ENCODE peak calls at places on chromosomes 12 and 14, in ten cellular contexts. H, N, E, L, S, V, X, F, Y and C are unnamed samples.

GRCh38 chr12:87687362-87687761 is 341.8 kb downstream of the C12orf50 start:
- DNase-seq in F (no peak), H (no peak), L (no peak), X (no peak), Y (no peak), N (peak), V (peak), E (no peak), S (peak), C (no peak)

GRCh38 chr14:68502196-68502595 is 290.7 kb downstream of the ZFP36L1 start:
- DNase-seq in Y (no peak), N (no peak), V (no peak), S (no peak), E (no peak), X (no peak), L (no peak), F (no peak), H (no peak), C (no peak)

GRCh38 chr12:31035226-31035625 is 38.4 kb upstream of the DDX11 start:
- DNase-seq in V (no peak), E (no peak), F (no peak), X (no peak), N (no peak), Y (no peak), H (no peak), L (no peak), S (no peak), C (no peak)

GRCh38 chr12:56084958-56085543 is 5.1 kb downstream of the ERBB3 start:
- DNase-seq in H (no peak), L (no peak), V (peak), N (peak), F (no peak), X (no peak), S (no peak), Y (no peak), E (no peak), C (peak)

GRCh38 chr14:69886843-69887242 is 7.6 kb downstream of the SMOC1 start:
- DNase-seq in H (no peak), X (no peak), S (peak), Y (peak), F (no peak), E (no peak), V (no peak), N (no peak), L (no peak), C (no peak)

GRCh38 chr14:34331728-34332623 is 130.1 kb downstream of the SPTSSA start:
- DNase-seq in H (peak), Y (no peak), N (peak), E (peak), L (no peak), V (peak), S (peak), F (peak), X (peak), C (peak)

GRCh38 chr12:117470804-117471203 is 109.4 kb upstream of the NOS1 start:
- DNase-seq in V (no peak), Y (no peak), E (no peak), N (no peak), X (no peak), S (no peak), L (no peak), F (no peak), H (no peak), C (no peak)

GRCh38 chr14:103085106-103086091 is 1.4 kb downstream of the LBHD2 start:
- DNase-seq in S (no peak), Y (no peak), L (no peak), F (no peak), E (no peak), N (no peak), X (no peak), V (no peak), H (peak), C (no peak)

GRCh38 chr12:42574879-42575278 is 14.7 kb downstream of the PRICKLE1 start:
- DNase-seq in X (no peak), L (no peak), H (no peak), E (no peak), V (no peak), F (no peak), Y (no peak), N (no peak), S (no peak), C (no peak)

GRCh38 chr12:121227294-121227693 is 17.4 kb downstream of the P2RX4 start:
- DNase-seq in H (no peak), V (no peak), N (peak), S (no peak), X (no peak), E (no peak), Y (no peak), F (no peak), L (no peak), C (peak)

GRCh38 chr12:84408936-84409335 is 503.7 kb downstream of the SLC6A15 start:
- DNase-seq in N (no peak), F (no peak), V (no peak), H (no peak), S (no peak), X (no peak), L (no peak), E (no peak), Y (no peak), C (no peak)

GRCh38 chr14:95267306-95267705 is 52.4 kb downstream of the CLMN start:
- DNase-seq in L (no peak), S (no peak), V (no peak), F (no peak), N (no peak), Y (no peak), H (no peak), X (no peak), E (no peak), C (no peak)

GRCh38 chr12:108642899-108643654 is 9.4 kb upstream of the SELPLG start:
- DNase-seq in H (no peak), V (no peak), Y (no peak), F (no peak), N (no peak), E (no peak), L (no peak), X (no peak), S (no peak), C (no peak)

GRCh38 chr12:91326043-91327027 is 143.7 kb upstream of the DCN start:
- DNase-seq in Y (no peak), N (no peak), H (peak), X (peak), V (peak), F (peak), S (peak), E (no peak), L (peak), C (peak)

GRCh38 chr12:114976959-114977358 is 293.0 kb upstream of the TBX3 start:
- DNase-seq in L (no peak), X (no peak), V (no peak), S (peak), Y (no peak), N (no peak), H (no peak), F (no peak), E (no peak), C (no peak)

GRCh38 chr14:30243805-30244204 is 315.2 kb upstream of the G2E3 start:
- DNase-seq in N (no peak), V (no peak), H (no peak), S (peak), X (no peak), F (no peak), E (no peak), Y (no peak), L (no peak), C (no peak)

GRCh38 chr12:75259170-75259569 is 49.5 kb upstream of the KCNC2 start:
- DNase-seq in X (no peak), L (no peak), V (no peak), E (no peak), H (no peak), N (no peak), S (no peak), F (no peak), Y (no peak), C (no peak)

GRCh38 chr12:115353467-115353866 is 669.5 kb upstream of the TBX3 start:
- DNase-seq in H (no peak), E (no peak), V (no peak), X (no peak), S (no peak), Y (no peak), F (no peak), N (no peak), L (no peak), C (no peak)

GRCh38 chr14:59360923-59361794 is 104.0 kb downstream of the GPR135 start:
- DNase-seq in E (no peak), F (peak), X (peak), N (peak), H (peak), V (peak), Y (no peak), L (peak), S (peak), C (peak)

GRCh38 chr12:49428652-49429549 is 61.6 kb downstream of the SPATS2 start:
- DNase-seq in L (no peak), F (no peak), V (no peak), N (no peak), E (peak), Y (no peak), S (peak), X (no peak), H (no peak), C (no peak)

GRCh38 chr12:11649413-11650278 is at the start of gene ETV6:
- DNase-seq in L (peak), F (peak), E (peak), S (peak), V (peak), H (peak), N (peak), X (peak), Y (no peak), C (peak)

GRCh38 chr14:64465856-64466554 is 706 bp downstream of the AKAP5 start:
- DNase-seq in E (no peak), H (peak), F (no peak), N (no peak), L (no peak), Y (no peak), S (peak), V (peak), X (peak), C (no peak)

GRCh38 chr14:28467611-28468010 is 299.0 kb upstream of the FOXG1 start:
- DNase-seq in F (no peak), E (no peak), Y (no peak), V (no peak), N (no peak), S (no peak), H (no peak), X (no peak), L (no peak), C (no peak)

GRCh38 chr12:111157486-111157885 is 211.4 kb downstream of the PHETA1 start:
- DNase-seq in S (no peak), L (no peak), V (no peak), F (no peak), Y (no peak), N (no peak), X (no peak), E (no peak), H (no peak), C (no peak)

GRCh38 chr12:104370989-104371870 is 67.7 kb downstream of the EID3 start:
- DNase-seq in X (no peak), F (no peak), H (no peak), L (no peak), V (no peak), N (no peak), S (peak), E (no peak), Y (no peak), C (no peak)

GRCh38 chr14:65336191-65336591 is 76.3 kb upstream of the FUT8 start:
- DNase-seq in Y (no peak), S (peak), F (no peak), N (no peak), V (no peak), L (no peak), H (no peak), E (no peak), X (no peak), C (no peak)

GRCh38 chr12:62268956-62269355 is 8.8 kb downstream of the USP15 start:
- DNase-seq in X (no peak), S (peak), N (no peak), F (no peak), E (no peak), H (no peak), V (no peak), L (no peak), Y (no peak), C (no peak)

GRCh38 chr12:62267490-62267889 is 7.3 kb downstream of the USP15 start:
- DNase-seq in H (no peak), L (no peak), S (no peak), V (no peak), N (no peak), Y (no peak), F (no peak), X (no peak), E (no peak), C (no peak)

GRCh38 chr12:62270384-62270783 is 10.2 kb downstream of the USP15 start:
- DNase-seq in X (no peak), E (no peak), Y (no peak), F (no peak), N (no peak), S (no peak), H (no peak), V (no peak), L (no peak), C (no peak)

GRCh38 chr12:62270872-62271271 is 10.7 kb downstream of the USP15 start:
- DNase-seq in N (no peak), X (no peak), H (no peak), S (no peak), F (no peak), Y (no peak), E (no peak), V (no peak), L (no peak), C (no peak)

DNA sequence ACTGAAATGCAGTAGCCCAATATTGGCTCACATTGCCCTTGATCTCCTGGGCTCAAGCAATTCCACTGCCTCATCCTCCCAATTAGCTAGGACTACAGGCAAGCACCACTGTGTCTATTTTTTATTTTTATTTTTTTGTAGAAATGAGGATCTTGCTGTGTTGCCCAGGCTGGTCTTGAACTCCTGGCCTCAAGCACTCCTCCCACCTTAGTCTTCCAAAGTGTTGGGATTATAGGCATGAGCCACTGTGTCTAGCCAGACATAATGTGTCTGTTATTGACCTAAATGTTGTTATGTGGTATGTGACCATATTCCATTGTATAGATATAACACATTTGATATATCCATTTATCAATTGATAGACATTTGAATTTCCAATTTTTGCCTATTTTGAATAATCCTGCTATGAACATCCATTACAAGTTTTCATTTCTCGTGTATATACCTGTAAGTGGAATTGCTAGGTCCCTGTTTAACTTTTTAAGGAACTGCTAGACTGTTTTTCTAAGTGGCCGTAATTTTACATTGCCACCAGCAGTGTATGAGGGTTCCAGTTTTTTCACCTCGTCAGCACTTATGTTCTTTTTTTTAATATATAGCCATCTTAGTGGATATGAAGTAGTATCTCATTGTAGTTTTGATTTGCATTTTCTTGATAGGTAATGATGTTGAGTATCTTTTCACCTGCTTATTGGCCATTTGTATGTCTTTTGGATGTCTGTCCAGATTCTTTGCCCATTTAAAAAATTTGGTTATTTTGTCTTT is 9.4 kb downstream of the USP15 start:
- DNase-seq in V (no peak), F (no peak), L (no peak), H (no peak), S (no peak), X (no peak), N (no peak), E (no peak), Y (no peak), C (no peak)
- H3K27ac ChIP-seq in V (no peak), F (no peak), L (no peak), H (no peak), S (no peak), X (no peak), N (no peak), E (no peak), Y (no peak), C (no peak)

GRCh38 chr12:1929985-1930815 is 11.7 kb upstream of the CACNA2D4 start:
- DNase-seq in F (no peak), L (peak), N (no peak), H (no peak), E (no peak), S (no peak), Y (no peak), V (no peak), X (no peak), C (peak)

GRCh38 chr12:1927751-1928351 is 9.4 kb upstream of the CACNA2D4 start:
- DNase-seq in N (peak), E (no peak), S (no peak), F (no peak), H (peak), V (no peak), L (peak), X (no peak), Y (peak), C (peak)

GRCh38 chr12:1927051-1927680 is 8.7 kb upstream of the CACNA2D4 start:
- DNase-seq in L (peak), S (no peak), E (no peak), Y (peak), N (no peak), F (no peak), H (no peak), V (no peak), X (no peak), C (peak)

GRCh38 chr12:1929241-1929984 is 11.0 kb upstream of the CACNA2D4 start:
- DNase-seq in V (no peak), S (no peak), E (no peak), F (no peak), Y (peak), X (no peak), L (no peak), H (no peak), N (peak), C (peak)

GRCh38 chr12:1928439-1929121 is 10.1 kb upstream of the CACNA2D4 start:
- DNase-seq in V (no peak), S (no peak), H (no peak), L (peak), F (no peak), E (no peak), Y (peak), N (peak), X (no peak), C (peak)
- TF ChIP-seq POLR2A in V (no peak), S (no peak), H (no peak), L (no peak), F (no peak), E (no peak), Y (no peak), N (no peak), X (no peak), C (no peak)

DNA sequence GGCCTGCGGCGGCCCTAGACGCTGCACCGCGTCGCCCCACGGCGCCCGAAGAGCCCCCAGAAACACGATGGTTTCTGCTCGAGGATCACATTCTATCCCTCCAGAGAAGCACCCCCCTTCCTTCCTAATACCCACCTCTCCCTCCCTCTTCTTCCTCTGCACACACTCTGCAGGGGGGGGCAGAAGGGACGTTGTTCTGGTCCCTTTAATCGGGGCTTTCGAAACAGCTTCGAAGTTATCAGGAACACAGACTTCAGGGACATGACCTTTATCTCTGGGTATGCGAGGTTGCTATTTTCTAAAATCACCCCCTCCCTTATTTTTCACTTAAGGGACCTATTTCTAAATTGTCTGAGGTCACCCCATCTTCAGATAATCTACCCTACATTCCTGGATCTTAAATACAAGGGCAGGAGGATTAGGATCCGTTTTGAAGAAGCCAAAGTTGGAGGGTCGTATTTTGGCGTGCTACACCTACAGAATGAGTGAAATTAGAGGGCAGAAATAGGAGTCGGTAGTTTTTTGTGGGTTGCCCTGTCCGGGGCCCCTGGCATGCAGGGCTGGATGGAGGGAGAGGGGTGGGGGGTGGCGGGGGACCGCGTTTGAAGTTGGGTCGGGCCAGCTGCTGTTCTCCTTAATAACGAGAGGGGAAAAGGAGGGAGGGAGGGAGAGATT is 449 bp upstream of the CCND2 start:
- DNase-seq in H (no peak), X (no peak), N (no peak), V (peak), Y (no peak), E (no peak), F (no peak), S (no peak), L (no peak), C (no peak)
- H3K4me3 ChIP-seq in H (peak), X (peak), N (no peak), V (no peak), Y (peak), E (peak), F (peak), S (no peak), L (peak), C (peak)

GRCh38 chr14:75645051-75645450 is 15.6 kb downstream of the ERG28 start:
- DNase-seq in S (no peak), Y (no peak), F (no peak), E (no peak), H (no peak), L (no peak), N (peak), X (no peak), V (no peak), C (no peak)
- H3K27ac ChIP-seq in S (no peak), Y (no peak), F (peak), E (no peak), H (no peak), L (no peak), N (no peak), X (no peak), V (no peak), C (no peak)

GRCh38 chr12:101280006-101280505 is at the start of gene UTP20:
- DNase-seq in S (peak), F (peak), N (peak), H (peak), Y (peak), L (peak), X (peak), V (peak), E (peak), C (peak)
- TF ChIP-seq POLR2A in S (peak), F (peak), N (no peak), H (no peak), Y (no peak), L (no peak), X (no peak), V (no peak), E (peak), C (no peak)

DNA sequence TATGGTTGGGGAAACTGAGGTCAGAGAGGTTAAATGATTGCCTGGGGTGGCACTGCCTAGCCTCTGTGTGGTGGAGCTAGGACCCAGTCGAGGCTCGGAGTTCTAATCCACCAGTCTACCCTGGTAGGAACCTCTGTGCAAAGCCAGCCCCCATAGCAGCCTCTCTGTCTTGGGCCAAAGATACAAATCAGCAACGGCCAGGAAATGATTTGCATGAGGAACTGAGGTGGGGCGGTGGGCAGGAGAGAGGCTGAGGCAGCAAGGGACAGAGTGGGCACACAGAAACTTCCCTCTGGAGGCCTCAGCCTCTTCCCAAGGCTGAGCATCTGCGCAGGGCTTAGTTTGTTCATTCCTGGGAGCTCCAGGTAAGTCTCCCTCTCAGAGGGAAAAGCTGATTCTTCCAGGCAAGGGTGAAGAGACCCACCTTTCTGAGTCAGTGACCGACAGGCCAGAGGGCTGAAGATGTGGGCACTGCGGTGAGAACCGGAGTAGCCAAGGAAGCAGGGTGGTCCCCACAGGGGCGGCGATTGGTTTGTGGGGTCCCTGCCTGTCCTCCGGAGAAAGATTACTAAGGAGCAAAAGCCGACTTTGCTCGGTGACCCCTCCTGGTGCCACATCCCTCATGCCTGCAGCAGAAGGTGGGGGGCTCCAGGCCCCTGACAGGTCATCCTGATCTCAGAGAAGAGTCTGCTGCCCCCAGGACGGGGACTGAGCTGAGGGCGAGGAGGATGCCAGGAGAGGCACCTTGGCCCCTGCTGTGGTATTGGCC is 134.6 kb downstream of the CACNA1C start:
- DNase-seq in E (no peak), S (no peak), V (no peak), F (no peak), Y (no peak), L (peak), H (no peak), N (no peak), X (no peak), C (no peak)
- H3K4me3 ChIP-seq in E (no peak), S (no peak), V (no peak), F (no peak), Y (no peak), L (no peak), H (no peak), N (no peak), X (no peak), C (no peak)

GRCh38 chr12:123388948-123389559 is 5.1 kb downstream of the KMT5A start:
- DNase-seq in X (no peak), N (no peak), V (peak), L (no peak), Y (no peak), F (no peak), H (no peak), E (no peak), S (no peak), C (no peak)
- H3K27ac ChIP-seq in X (peak), N (peak), V (no peak), L (peak), Y (peak), F (peak), H (peak), E (peak), S (no peak), C (peak)